ENCODE peak calls at places on chromosome 13, in seven cellular contexts. One of them, this sample, is unnamed.

GRCh38 chr13:66137384-66137783 is 1092.8 kb downstream of the PCDH9 start:
- DNase-seq in H1: no peak
- DNase-seq in HepG2: no peak
- DNase-seq in GM12878: no peak
- DNase-seq in GM12891: no peak
- DNase-seq in K562: no peak
- DNase-seq in SK-N-SH: no peak
- DNase-seq in this sample: no peak

GRCh38 chr13:50080158-50080855 is 65.1 kb downstream of the KCNRG start:
- DNase-seq in H1: no peak
- DNase-seq in HepG2: peak
- DNase-seq in GM12878: no peak
- DNase-seq in GM12891: no peak
- DNase-seq in K562: peak
- DNase-seq in SK-N-SH: peak
- DNase-seq in this sample: no peak

GRCh38 chr13:109331898-109332297 is 454.5 kb downstream of the IRS2 start:
- DNase-seq in H1: no peak
- DNase-seq in HepG2: no peak
- DNase-seq in GM12878: no peak
- DNase-seq in GM12891: no peak
- DNase-seq in K562: no peak
- DNase-seq in SK-N-SH: peak
- DNase-seq in this sample: no peak

GRCh38 chr13:34430294-34430693 is 511.8 kb upstream of the NBEA start:
- DNase-seq in H1: no peak
- DNase-seq in HepG2: no peak
- DNase-seq in GM12878: no peak
- DNase-seq in GM12891: no peak
- DNase-seq in K562: no peak
- DNase-seq in SK-N-SH: no peak
- DNase-seq in this sample: no peak

GRCh38 chr13:87052731-87053130 is 618.4 kb upstream of the SLITRK5 start:
- DNase-seq in H1: no peak
- DNase-seq in HepG2: no peak
- DNase-seq in GM12878: no peak
- DNase-seq in GM12891: no peak
- DNase-seq in K562: no peak
- DNase-seq in SK-N-SH: no peak
- DNase-seq in this sample: no peak

GRCh38 chr13:21576424-21576823 is 27.5 kb downstream of the MICU2 start:
- DNase-seq in H1: no peak
- DNase-seq in HepG2: no peak
- DNase-seq in GM12878: no peak
- DNase-seq in GM12891: no peak
- DNase-seq in K562: peak
- DNase-seq in SK-N-SH: no peak
- DNase-seq in this sample: no peak

GRCh38 chr13:50712469-50712868 is 131.0 kb downstream of the DLEU7 start:
- DNase-seq in H1: no peak
- DNase-seq in HepG2: no peak
- DNase-seq in GM12878: no peak
- DNase-seq in GM12891: no peak
- DNase-seq in K562: no peak
- DNase-seq in SK-N-SH: no peak
- DNase-seq in this sample: no peak

GRCh38 chr13:94325660-94326059 is 153.8 kb downstream of the DCT start:
- DNase-seq in H1: no peak
- DNase-seq in HepG2: no peak
- DNase-seq in GM12878: no peak
- DNase-seq in GM12891: no peak
- DNase-seq in K562: no peak
- DNase-seq in SK-N-SH: no peak
- DNase-seq in this sample: no peak

GRCh38 chr13:50170447-50171037 is 155.3 kb downstream of the KCNRG start:
- DNase-seq in H1: no peak
- DNase-seq in HepG2: no peak
- DNase-seq in GM12878: no peak
- DNase-seq in GM12891: no peak
- DNase-seq in K562: no peak
- DNase-seq in SK-N-SH: no peak
- DNase-seq in this sample: no peak

GRCh38 chr13:37446503-37446902 is 152.1 kb downstream of the POSTN start:
- DNase-seq in H1: no peak
- DNase-seq in HepG2: no peak
- DNase-seq in GM12878: no peak
- DNase-seq in GM12891: no peak
- DNase-seq in K562: no peak
- DNase-seq in SK-N-SH: no peak
- DNase-seq in this sample: no peak

GRCh38 chr13:92461402-92461801 is 765.2 kb upstream of the GPC6 start:
- DNase-seq in H1: no peak
- DNase-seq in HepG2: no peak
- DNase-seq in GM12878: no peak
- DNase-seq in GM12891: no peak
- DNase-seq in K562: no peak
- DNase-seq in SK-N-SH: no peak
- DNase-seq in this sample: no peak

GRCh38 chr13:112928020-112928931 is 40.7 kb upstream of the MCF2L start:
- DNase-seq in H1: no peak
- DNase-seq in HepG2: no peak
- DNase-seq in GM12878: no peak
- DNase-seq in GM12891: no peak
- DNase-seq in K562: no peak
- DNase-seq in SK-N-SH: peak
- DNase-seq in this sample: no peak

GRCh38 chr13:112931028-112931934 is 37.7 kb upstream of the MCF2L start:
- DNase-seq in H1: no peak
- DNase-seq in HepG2: peak
- DNase-seq in GM12878: no peak
- DNase-seq in GM12891: no peak
- DNase-seq in K562: peak
- DNase-seq in SK-N-SH: peak
- DNase-seq in this sample: no peak

GRCh38 chr13:112930192-112930591 is 38.8 kb upstream of the MCF2L start:
- DNase-seq in H1: no peak
- DNase-seq in HepG2: no peak
- DNase-seq in GM12878: no peak
- DNase-seq in GM12891: no peak
- DNase-seq in K562: no peak
- DNase-seq in SK-N-SH: no peak
- DNase-seq in this sample: no peak

GRCh38 chr13:112929778-112930055 is 39.3 kb upstream of the MCF2L start:
- DNase-seq in H1: no peak
- DNase-seq in HepG2: no peak
- DNase-seq in GM12878: no peak
- DNase-seq in GM12891: no peak
- DNase-seq in K562: no peak
- DNase-seq in SK-N-SH: no peak
- DNase-seq in this sample: no peak

DNA sequence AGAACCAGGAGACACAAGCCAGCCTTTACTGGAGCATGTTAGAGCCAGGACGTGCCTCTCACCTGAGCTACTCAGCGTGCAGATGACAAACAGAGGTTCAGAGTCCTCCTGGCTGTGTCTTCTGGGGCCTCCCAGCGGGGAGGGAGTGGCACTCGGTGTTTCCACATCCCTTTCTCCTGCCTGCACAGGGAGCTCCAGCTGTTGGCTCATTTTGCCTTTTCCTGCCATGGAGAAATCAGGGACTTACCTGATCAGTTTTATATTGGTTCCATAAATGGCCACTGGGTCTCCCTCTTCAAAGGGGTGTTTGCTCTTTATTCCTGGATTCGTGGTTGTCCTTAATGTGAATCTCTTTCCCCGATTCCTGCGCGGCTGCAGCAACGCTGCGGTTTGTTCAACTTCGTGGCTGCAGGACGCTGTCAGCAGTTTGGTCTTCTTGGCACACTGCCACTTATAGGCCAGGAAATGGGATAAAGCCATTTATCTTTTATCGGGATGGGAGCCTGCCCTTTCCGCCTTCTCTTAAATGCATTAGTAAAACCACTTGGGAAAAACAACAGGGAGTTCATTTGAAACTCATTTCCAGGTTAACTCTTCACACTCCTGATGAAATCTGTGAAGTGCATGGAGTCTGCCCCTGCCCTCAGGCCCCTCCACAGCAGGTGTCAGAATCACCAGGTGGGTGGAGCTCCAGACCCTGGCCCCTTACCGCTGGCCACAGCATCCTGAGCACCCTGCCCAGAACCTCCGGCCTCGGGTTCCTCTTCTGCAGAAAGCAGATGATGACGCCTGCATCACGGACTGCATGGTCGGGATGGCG is 39.8 kb upstream of the MCF2L start:
- DNase-seq in H1: no peak
- DNase-seq in HepG2: peak
- DNase-seq in GM12878: no peak
- DNase-seq in GM12891: no peak
- DNase-seq in K562: no peak
- DNase-seq in SK-N-SH: peak
- DNase-seq in this sample: no peak
- TF ChIP-seq POLR2AphosphoS5 in H1: no peak
- TF ChIP-seq POLR2AphosphoS5 in HepG2: no peak
- TF ChIP-seq POLR2AphosphoS5 in GM12878: no peak
- TF ChIP-seq POLR2AphosphoS5 in GM12891: no peak
- TF ChIP-seq POLR2AphosphoS5 in K562: no peak
- TF ChIP-seq POLR2AphosphoS5 in SK-N-SH: peak
- TF ChIP-seq POLR2AphosphoS5 in this sample: no peak

DNA sequence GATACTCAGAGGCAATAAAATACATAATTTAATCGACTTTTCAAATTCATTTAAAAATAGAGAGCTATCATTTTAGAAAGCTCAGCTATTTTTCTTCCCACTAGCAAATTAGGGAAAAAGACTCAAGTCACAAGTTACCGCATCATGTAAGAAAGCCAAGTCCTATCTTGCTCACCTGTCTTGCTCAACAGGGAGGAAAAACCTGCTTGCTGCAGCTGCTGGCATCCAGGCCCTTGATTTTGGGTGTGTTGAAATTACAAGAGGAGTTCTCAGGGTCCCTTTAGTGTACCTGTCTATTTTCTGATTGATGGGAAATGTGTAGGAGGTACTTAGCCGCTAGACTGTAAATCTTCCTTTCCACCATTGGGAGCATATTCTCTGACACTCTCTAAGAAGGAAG is 22.2 kb downstream of the SLC10A2 start:
- DNase-seq in H1: no peak
- DNase-seq in HepG2: no peak
- DNase-seq in GM12878: no peak
- DNase-seq in GM12891: no peak
- DNase-seq in K562: no peak
- DNase-seq in SK-N-SH: no peak
- DNase-seq in this sample: no peak
- TF ChIP-seq TAF1 in H1: no peak
- TF ChIP-seq TAF1 in HepG2: no peak
- TF ChIP-seq TAF1 in GM12878: no peak
- TF ChIP-seq TAF1 in GM12891: no peak
- TF ChIP-seq TAF1 in K562: no peak
- TF ChIP-seq TAF1 in SK-N-SH: no peak
- TF ChIP-seq TAF1 in this sample: no peak

GRCh38 chr13:33231339-33231738 is 54.2 kb downstream of the STARD13 start:
- DNase-seq in H1: no peak
- DNase-seq in HepG2: no peak
- DNase-seq in GM12878: no peak
- DNase-seq in GM12891: no peak
- DNase-seq in K562: no peak
- DNase-seq in SK-N-SH: no peak
- DNase-seq in this sample: no peak
- TF ChIP-seq POLR2AphosphoS5 in H1: no peak
- TF ChIP-seq POLR2AphosphoS5 in HepG2: no peak
- TF ChIP-seq POLR2AphosphoS5 in GM12878: no peak
- TF ChIP-seq POLR2AphosphoS5 in GM12891: no peak
- TF ChIP-seq POLR2AphosphoS5 in K562: no peak
- TF ChIP-seq POLR2AphosphoS5 in SK-N-SH: no peak
- TF ChIP-seq POLR2AphosphoS5 in this sample: no peak

GRCh38 chr13:20306039-20306438 is 73.9 kb upstream of the GJB6 start:
- DNase-seq in H1: no peak
- DNase-seq in HepG2: no peak
- DNase-seq in GM12878: no peak
- DNase-seq in GM12891: no peak
- DNase-seq in K562: no peak
- DNase-seq in SK-N-SH: no peak
- DNase-seq in this sample: no peak

GRCh38 chr13:20305587-20305986 is 73.5 kb upstream of the GJB6 start:
- DNase-seq in H1: no peak
- DNase-seq in HepG2: no peak
- DNase-seq in GM12878: no peak
- DNase-seq in GM12891: no peak
- DNase-seq in K562: no peak
- DNase-seq in SK-N-SH: no peak
- DNase-seq in this sample: no peak

GRCh38 chr13:20297181-20297580 is 65.1 kb upstream of the GJB6 start:
- DNase-seq in H1: no peak
- DNase-seq in HepG2: no peak
- DNase-seq in GM12878: no peak
- DNase-seq in GM12891: no peak
- DNase-seq in K562: no peak
- DNase-seq in SK-N-SH: no peak
- DNase-seq in this sample: no peak

GRCh38 chr13:20303636-20304035 is 71.5 kb upstream of the GJB6 start:
- DNase-seq in H1: no peak
- DNase-seq in HepG2: no peak
- DNase-seq in GM12878: no peak
- DNase-seq in GM12891: no peak
- DNase-seq in K562: no peak
- DNase-seq in SK-N-SH: no peak
- DNase-seq in this sample: no peak

GRCh38 chr13:20301391-20302071 is 69.4 kb upstream of the GJB6 start:
- DNase-seq in H1: peak
- DNase-seq in HepG2: no peak
- DNase-seq in GM12878: no peak
- DNase-seq in GM12891: no peak
- DNase-seq in K562: no peak
- DNase-seq in SK-N-SH: no peak
- DNase-seq in this sample: no peak
- TF ChIP-seq TAF1 in H1: peak
- TF ChIP-seq TAF1 in HepG2: no peak
- TF ChIP-seq TAF1 in GM12878: no peak
- TF ChIP-seq TAF1 in GM12891: no peak
- TF ChIP-seq TAF1 in K562: no peak
- TF ChIP-seq TAF1 in SK-N-SH: no peak
- TF ChIP-seq TAF1 in this sample: no peak

GRCh38 chr13:91358384-91358776 is 10.9 kb downstream of the MIR17HG start:
- DNase-seq in H1: no peak
- DNase-seq in HepG2: no peak
- DNase-seq in GM12878: no peak
- DNase-seq in GM12891: no peak
- DNase-seq in K562: peak
- DNase-seq in SK-N-SH: no peak
- DNase-seq in this sample: no peak
- TF ChIP-seq POLR2AphosphoS5 in H1: peak
- TF ChIP-seq POLR2AphosphoS5 in HepG2: peak
- TF ChIP-seq POLR2AphosphoS5 in GM12878: no peak
- TF ChIP-seq POLR2AphosphoS5 in GM12891: peak
- TF ChIP-seq POLR2AphosphoS5 in K562: no peak
- TF ChIP-seq POLR2AphosphoS5 in SK-N-SH: no peak
- TF ChIP-seq POLR2AphosphoS5 in this sample: peak